ENCODE peak calls at places on chromosome 18, in five cellular contexts. Z is K562, W is GM12878, Q is HepG2, A is SK-N-SH. P is an unnamed sample.

GRCh38 chr18:56869189-56869777 is 218.1 kb downstream of the WDR7 start:
- DNase-seq in Z (peak; percentile 5), W (peak; percentile 11), Q (peak; percentile 32), A (peak; percentile 33), P (peak; percentile 73)

GRCh38 chr18:56200381-56200831 is 438.0 kb downstream of the TXNL1 start:
- DNase-seq in Z (no peak), W (no peak), Q (no peak), A (no peak), P (peak; percentile 88)

GRCh38 chr18:62399306-62399705 is 74.2 kb downstream of the TNFRSF11A start:
- DNase-seq in Z (no peak), W (no peak), Q (no peak), A (no peak), P (no peak)

GRCh38 chr18:63237911-63238710 is 81.5 kb downstream of the BCL2 start:
- DNase-seq in Z (no peak), W (no peak), Q (peak; percentile 67), A (no peak), P (peak; percentile 85)

GRCh38 chr18:74652392-74652988 is 54.8 kb downstream of the ZNF407 start:
- DNase-seq in Z (peak; percentile 12), W (no peak), Q (peak; percentile 33), A (peak; percentile 47), P (peak; percentile 66)

GRCh38 chr18:39596216-39596615 is 2030.6 kb upstream of the CELF4 start:
- DNase-seq in Z (no peak), W (no peak), Q (no peak), A (no peak), P (peak; percentile 73)

GRCh38 chr18:652131-652530 is 5.3 kb upstream of the TYMS start:
- DNase-seq in Z (no peak), W (no peak), Q (peak; percentile 51), A (no peak), P (no peak)

GRCh38 chr18:3051718-3052410 is 38.9 kb upstream of the LPIN2 start:
- DNase-seq in Z (no peak), W (no peak), Q (peak; percentile 99), A (no peak), P (no peak)

GRCh38 chr18:63082661-63083531 is 236.7 kb downstream of the BCL2 start:
- DNase-seq in Z (no peak), W (no peak), Q (no peak), A (no peak), P (no peak)

GRCh38 chr18:22609642-22610041 is 191.9 kb upstream of the CTAGE1 start:
- DNase-seq in Z (peak; percentile 15), W (no peak), Q (peak; percentile 16), A (no peak), P (peak; percentile 16)

GRCh38 chr18:63523660-63524059 is 18.5 kb upstream of the SERPINB12 start:
- DNase-seq in Z (no peak), W (no peak), Q (no peak), A (no peak), P (peak; percentile 10)

GRCh38 chr18:32730620-32731021 is 42.2 kb downstream of the KLHL14 start:
- DNase-seq in Z (no peak), W (peak; percentile 30), Q (no peak), A (no peak), P (no peak)

GRCh38 chr18:66727991-66728390 is 124.1 kb upstream of the CDH19 start:
- DNase-seq in Z (no peak), W (no peak), Q (no peak), A (no peak), P (no peak)

GRCh38 chr18:23302514-23302851 is 150.6 kb upstream of the RIOK3 start:
- DNase-seq in Z (no peak), W (no peak), Q (no peak), A (no peak), P (no peak)

GRCh38 chr18:35662293-35663062 is 80.9 kb downstream of the GALNT1 start:
- DNase-seq in Z (no peak), W (peak; percentile 11), Q (no peak), A (no peak), P (no peak)

GRCh38 chr18:58559427-58560186 is 69.3 kb downstream of the ALPK2 start:
- DNase-seq in Z (no peak), W (no peak), Q (no peak), A (no peak), P (peak; percentile 52)

GRCh38 chr18:46098616-46098933 is 479 bp upstream of the ATP5F1A start:
- DNase-seq in Z (no peak), W (no peak), Q (no peak), A (no peak), P (no peak)

GRCh38 chr18:46675112-46675511 is 18.1 kb upstream of the LOXHD1 start:
- DNase-seq in Z (no peak), W (no peak), Q (no peak), A (no peak), P (no peak)

GRCh38 chr18:58196164-58196563 is 152.1 kb downstream of the NEDD4L start:
- DNase-seq in Z (no peak), W (no peak), Q (no peak), A (no peak), P (no peak)

GRCh38 chr18:13159579-13159978 is 59.0 kb upstream of the LDLRAD4 start:
- DNase-seq in Z (peak; percentile 71), W (no peak), Q (peak; percentile 76), A (peak; percentile 73), P (peak; percentile 73)

GRCh38 chr18:36733150-36733549 is 95.7 kb downstream of the TPGS2 start:
- DNase-seq in Z (no peak), W (no peak), Q (no peak), A (no peak), P (no peak)

GRCh38 chr18:30970201-30970816 is 72.2 kb downstream of the DSC3 start:
- DNase-seq in Z (no peak), W (no peak), Q (peak; percentile 31), A (no peak), P (peak; percentile 2)

GRCh38 chr18:58525517-58525916 is 103.4 kb downstream of the ALPK2 start:
- DNase-seq in Z (no peak), W (peak; percentile 65), Q (no peak), A (no peak), P (peak; percentile 84)

GRCh38 chr18:23158884-23159820 is 23.9 kb downstream of the CABLES1 start:
- DNase-seq in Z (no peak), W (no peak), Q (no peak), A (no peak), P (no peak)

GRCh38 chr18:9870431-9871023 is 15.2 kb upstream of the TXNDC2 start:
- DNase-seq in Z (no peak), W (no peak), Q (no peak), A (no peak), P (no peak)

GRCh38 chr18:61893304-61893970 is 630 bp upstream of the RNF152 start:
- DNase-seq in Z (peak; percentile 40), W (no peak), Q (no peak), A (peak; percentile 94), P (peak; percentile 61)

GRCh38 chr18:75454022-75454795 is 26.7 kb upstream of the SMIM21 start:
- DNase-seq in Z (no peak), W (no peak), Q (no peak), A (no peak), P (peak; percentile 23)

GRCh38 chr18:6653880-6654279 is 75.6 kb upstream of the ARHGAP28 start:
- DNase-seq in Z (no peak), W (no peak), Q (no peak), A (no peak), P (no peak)

GRCh38 chr18:41226186-41226585 is 728.8 kb upstream of the PIK3C3 start:
- DNase-seq in Z (no peak), W (no peak), Q (no peak), A (no peak), P (peak; percentile 66)

GRCh38 chr18:1357724-1358123 is 453.1 kb downstream of the ADCYAP1 start:
- DNase-seq in Z (no peak), W (no peak), Q (no peak), A (no peak), P (no peak)

GRCh38 chr18:500556-501405 is at the start of gene COLEC12:
- DNase-seq in Z (peak; percentile 42), W (no peak), Q (no peak), A (peak; percentile 69), P (no peak)

GRCh38 chr18:46134920-46135675 is 30.9 kb downstream of the HAUS1 start:
- DNase-seq in Z (no peak), W (no peak), Q (no peak), A (no peak), P (no peak)

GRCh38 chr18:48833701-48834394 is 116.9 kb downstream of the SMAD7 start:
- DNase-seq in Z (no peak), W (no peak), Q (no peak), A (no peak), P (peak; percentile 23)
- TF ChIP-seq MXI1 in Z (no peak), W (peak; percentile 67), Q (no peak), A (no peak), P (no peak)

GRCh38 chr18:77650799-77651385 is 401.2 kb downstream of the GALR1 start:
- DNase-seq in Z (peak; percentile 76), W (no peak), Q (peak; percentile 24), A (peak; percentile 85), P (no peak)
- TF ChIP-seq MXI1 in Z (no peak), W (no peak), Q (no peak), A (no peak), P (no peak)

GRCh38 chr18:79681484-79682387 is 2.1 kb downstream of the CTDP1 start:
- DNase-seq in Z (no peak), W (no peak), Q (no peak), A (no peak), P (no peak)

GRCh38 chr18:79679552-79680099 is at the start of gene CTDP1:
- DNase-seq in Z (peak; percentile 70), W (no peak), Q (peak; percentile 80), A (peak; percentile 94), P (peak; percentile 91)

GRCh38 chr18:79680891-79681339 is 1.3 kb downstream of the CTDP1 start:
- DNase-seq in Z (no peak), W (no peak), Q (no peak), A (no peak), P (no peak)

GRCh38 chr18:79678665-79679551 is 695 bp upstream of the CTDP1 start:
- DNase-seq in Z (peak; percentile 82), W (peak; percentile 98), Q (peak; percentile 97), A (peak; percentile 97), P (peak; percentile 99)

GRCh38 chr18:79680100-79680879 is 687 bp downstream of the CTDP1 start:
- DNase-seq in Z (peak; percentile 47), W (no peak), Q (peak; percentile 41), A (peak; percentile 68), P (peak; percentile 52)
- TF ChIP-seq MXI1 in Z (no peak), W (no peak), Q (no peak), A (peak; percentile 19), P (no peak)

GRCh38 chr18:8860845-8861642 is 155.7 kb downstream of the MTCL1 start:
- DNase-seq in Z (no peak), W (no peak), Q (no peak), A (no peak), P (no peak)

GRCh38 chr18:8857806-8858205 is 152.4 kb downstream of the MTCL1 start:
- DNase-seq in Z (no peak), W (no peak), Q (no peak), A (no peak), P (no peak)

GRCh38 chr18:8856187-8856586 is 150.8 kb downstream of the MTCL1 start:
- DNase-seq in Z (no peak), W (no peak), Q (no peak), A (no peak), P (no peak)

GRCh38 chr18:8856769-8857393 is 151.5 kb downstream of the MTCL1 start:
- DNase-seq in Z (peak; percentile 29), W (no peak), Q (no peak), A (no peak), P (no peak)

GRCh38 chr18:8858888-8859511 is 153.6 kb downstream of the MTCL1 start:
- DNase-seq in Z (no peak), W (no peak), Q (no peak), A (no peak), P (peak; percentile 99)
- TF ChIP-seq MXI1 in Z (no peak), W (no peak), Q (no peak), A (no peak), P (no peak)

P was measured in IMR-90.